ENCODE peak calls at places on chromosome 6, in nine cellular contexts. B is left lung, O is RWPE1, A is dorsolateral prefrontal cortex, V is fibroblast of the aortic adventitia, F is activated B cell treated with CpG ODN at 0.5 μM for 24 hours, P is psoas muscle, Y is retinal pigment epithelial cell, D is esophagus muscularis mucosa. Q is an unnamed sample.

GRCh38 chr6:148064406-148065134 is 278.1 kb upstream of the SASH1 start:
- DNase-seq in B (peak), O (no peak), A (no peak), V (peak), F (no peak), P (no peak), Y (no peak), D (no peak), Q (peak)

GRCh38 chr6:128118401-128118800 is 217.5 kb upstream of the THEMIS start:
- DNase-seq in B (no peak), O (no peak), A (no peak), V (peak), F (no peak), P (no peak), Y (no peak), D (no peak), Q (no peak)

GRCh38 chr6:7042056-7042653 is 65.6 kb upstream of the RREB1 start:
- DNase-seq in B (peak), O (no peak), A (no peak), V (no peak), F (no peak), P (no peak), Y (no peak), D (no peak), Q (peak)

GRCh38 chr6:149014631-149015171 is 267.9 kb downstream of the UST start:
- DNase-seq in B (no peak), O (no peak), A (no peak), V (no peak), F (no peak), P (no peak), Y (no peak), D (no peak), Q (peak)

GRCh38 chr6:73062837-73063236 is 162.5 kb downstream of the KHDC1L start:
- DNase-seq in B (no peak), O (no peak), A (no peak), V (peak), F (no peak), P (no peak), Y (peak), D (no peak), Q (no peak)

GRCh38 chr6:140051521-140052455 is 677.3 kb upstream of the CITED2 start:
- DNase-seq in B (no peak), O (peak), A (no peak), V (peak), F (no peak), P (no peak), Y (peak), D (no peak), Q (peak)

GRCh38 chr6:29723666-29724588 is 693 bp downstream of the HLA-F start:
- DNase-seq in B (peak), O (peak), A (no peak), V (no peak), F (peak), P (peak), Y (no peak), D (no peak), Q (no peak)

GRCh38 chr6:53159558-53159957 is 10.9 kb upstream of the GCM1 start:
- DNase-seq in B (no peak), O (peak), A (no peak), V (no peak), F (no peak), P (no peak), Y (no peak), D (no peak), Q (no peak)

GRCh38 chr6:31620586-31621319 is at the start of gene PRRC2A:
- DNase-seq in B (peak), O (peak), A (peak), V (peak), F (no peak), P (no peak), Y (no peak), D (peak), Q (peak)

GRCh38 chr6:35735452-35735851 is 1.4 kb upstream of the ARMC12 start:
- DNase-seq in B (no peak), O (no peak), A (no peak), V (no peak), F (no peak), P (no peak), Y (no peak), D (no peak), Q (no peak)

GRCh38 chr6:32370510-32370909 is 1.2 kb downstream of the TSBP1 start:
- DNase-seq in B (no peak), O (no peak), A (no peak), V (no peak), F (no peak), P (no peak), Y (no peak), D (no peak), Q (no peak)

GRCh38 chr6:168042426-168043192 is 36.4 kb downstream of the FRMD1 start:
- DNase-seq in B (no peak), O (no peak), A (no peak), V (no peak), F (no peak), P (no peak), Y (no peak), D (no peak), Q (no peak)

GRCh38 chr6:53168516-53169257 is 20.0 kb upstream of the GCM1 start:
- DNase-seq in B (no peak), O (peak), A (no peak), V (peak), F (no peak), P (no peak), Y (peak), D (no peak), Q (peak)

GRCh38 chr6:4910060-4910746 is 93.6 kb downstream of the RPP40 start:
- DNase-seq in B (no peak), O (no peak), A (no peak), V (no peak), F (no peak), P (no peak), Y (no peak), D (peak), Q (no peak)

GRCh38 chr6:112409311-112409710 is 62.2 kb downstream of the RFPL4B start:
- DNase-seq in B (no peak), O (no peak), A (no peak), V (no peak), F (no peak), P (no peak), Y (no peak), D (no peak), Q (peak)

GRCh38 chr6:111478749-111479148 is 4.3 kb downstream of the REV3L start:
- DNase-seq in B (no peak), O (peak), A (no peak), V (peak), F (no peak), P (no peak), Y (no peak), D (no peak), Q (peak)

GRCh38 chr6:138590796-138591709 is 91.8 kb upstream of the NHSL1 start:
- DNase-seq in B (no peak), O (peak), A (peak), V (peak), F (no peak), P (no peak), Y (no peak), D (no peak), Q (peak)

GRCh38 chr6:150228067-150228733 is 85.4 kb downstream of the PPP1R14C start:
- DNase-seq in B (no peak), O (no peak), A (no peak), V (no peak), F (no peak), P (no peak), Y (no peak), D (no peak), Q (no peak)

GRCh38 chr6:124970763-124971162 is 8.5 kb downstream of the RNF217 start:
- DNase-seq in B (no peak), O (no peak), A (no peak), V (no peak), F (no peak), P (no peak), Y (no peak), D (no peak), Q (no peak)

GRCh38 chr6:74752303-74752702 is 453.6 kb downstream of the COL12A1 start:
- DNase-seq in B (no peak), O (no peak), A (no peak), V (no peak), F (no peak), P (no peak), Y (no peak), D (no peak), Q (no peak)

GRCh38 chr6:74409447-74409846 is 713.4 kb downstream of the CD109 start:
- DNase-seq in B (no peak), O (peak), A (no peak), V (peak), F (no peak), P (no peak), Y (peak), D (no peak), Q (peak)

GRCh38 chr6:62338477-62338876 is 52.5 kb upstream of the KHDRBS2 start:
- DNase-seq in B (no peak), O (no peak), A (no peak), V (no peak), F (no peak), P (no peak), Y (no peak), D (no peak), Q (no peak)

GRCh38 chr6:153790048-153790447 is 249.0 kb upstream of the OPRM1 start:
- DNase-seq in B (peak), O (peak), A (no peak), V (peak), F (no peak), P (no peak), Y (peak), D (no peak), Q (peak)

GRCh38 chr6:118558811-118559217 is 10.7 kb downstream of the PLN start:
- DNase-seq in B (no peak), O (no peak), A (no peak), V (no peak), F (no peak), P (no peak), Y (no peak), D (no peak), Q (peak)

GRCh38 chr6:35936960-35937359 is 16.1 kb upstream of the SRPK1 start:
- DNase-seq in B (no peak), O (no peak), A (no peak), V (no peak), F (no peak), P (no peak), Y (no peak), D (no peak), Q (no peak)

GRCh38 chr6:144104898-144105487 is 9.6 kb upstream of the SF3B5 start:
- DNase-seq in B (no peak), O (peak), A (no peak), V (peak), F (no peak), P (no peak), Y (peak), D (no peak), Q (peak)

GRCh38 chr6:27608916-27609883 is 136.3 kb upstream of the ZNF184 start:
- DNase-seq in B (no peak), O (no peak), A (no peak), V (peak), F (no peak), P (no peak), Y (no peak), D (no peak), Q (peak)

GRCh38 chr6:10962673-10963072 is 75.8 kb downstream of the SYCP2L start:
- DNase-seq in B (no peak), O (no peak), A (no peak), V (peak), F (no peak), P (no peak), Y (no peak), D (no peak), Q (peak)

GRCh38 chr6:81752084-81752968 is at the start of gene TENT5A:
- DNase-seq in B (peak), O (peak), A (peak), V (peak), F (peak), P (peak), Y (peak), D (peak), Q (peak)

GRCh38 chr6:144063246-144063743 is 32.1 kb downstream of the SF3B5 start:
- DNase-seq in B (no peak), O (no peak), A (no peak), V (no peak), F (no peak), P (no peak), Y (no peak), D (no peak), Q (no peak)

GRCh38 chr6:57423468-57423867 is 106.0 kb downstream of the PRIM2 start:
- DNase-seq in B (no peak), O (no peak), A (no peak), V (no peak), F (no peak), P (no peak), Y (peak), D (no peak), Q (no peak)

GRCh38 chr6:44512868-44513641 is 125.5 kb downstream of the CDC5L start:
- DNase-seq in B (no peak), O (no peak), A (no peak), V (peak), F (no peak), P (no peak), Y (no peak), D (no peak), Q (no peak)

GRCh38 chr6:74964871-74965441 is 240.9 kb downstream of the COL12A1 start:
- DNase-seq in B (no peak), O (no peak), A (no peak), V (no peak), F (no peak), P (no peak), Y (no peak), D (no peak), Q (no peak)

GRCh38 chr6:170267688-170268087 is 23.2 kb downstream of the DLL1 start:
- DNase-seq in B (peak), O (no peak), A (no peak), V (no peak), F (no peak), P (no peak), Y (no peak), D (no peak), Q (no peak)

GRCh38 chr6:2890981-2891767 is 11.9 kb downstream of the SERPINB9 start:
- DNase-seq in B (no peak), O (no peak), A (no peak), V (no peak), F (no peak), P (no peak), Y (no peak), D (peak), Q (no peak)

GRCh38 chr6:79874531-79875132 is 72.7 kb downstream of the ELOVL4 start:
- DNase-seq in B (no peak), O (no peak), A (no peak), V (no peak), F (no peak), P (no peak), Y (no peak), D (no peak), Q (no peak)

GRCh38 chr6:26743157-26743821 is 83.7 kb upstream of the ZNF322 start:
- DNase-seq in B (no peak), O (peak), A (no peak), V (peak), F (no peak), P (no peak), Y (no peak), D (peak), Q (peak)

GRCh38 chr6:9986273-9986672 is 428.6 kb downstream of the TFAP2A start:
- DNase-seq in B (no peak), O (no peak), A (no peak), V (no peak), F (no peak), P (no peak), Y (no peak), D (no peak), Q (no peak)

GRCh38 chr6:90496617-90497016 is 90.3 kb downstream of the MAP3K7 start:
- DNase-seq in B (peak), O (no peak), A (no peak), V (no peak), F (no peak), P (no peak), Y (no peak), D (no peak), Q (no peak)

GRCh38 chr6:90500458-90500857 is 86.4 kb downstream of the MAP3K7 start:
- DNase-seq in B (no peak), O (no peak), A (no peak), V (no peak), F (no peak), P (no peak), Y (peak), D (no peak), Q (no peak)

GRCh38 chr6:90496191-90496590 is 90.7 kb downstream of the MAP3K7 start:
- DNase-seq in B (no peak), O (no peak), A (no peak), V (no peak), F (no peak), P (no peak), Y (no peak), D (no peak), Q (no peak)

GRCh38 chr6:90495216-90495817 is 91.6 kb downstream of the MAP3K7 start:
- DNase-seq in B (peak), O (no peak), A (no peak), V (no peak), F (no peak), P (no peak), Y (no peak), D (no peak), Q (no peak)

DNA sequence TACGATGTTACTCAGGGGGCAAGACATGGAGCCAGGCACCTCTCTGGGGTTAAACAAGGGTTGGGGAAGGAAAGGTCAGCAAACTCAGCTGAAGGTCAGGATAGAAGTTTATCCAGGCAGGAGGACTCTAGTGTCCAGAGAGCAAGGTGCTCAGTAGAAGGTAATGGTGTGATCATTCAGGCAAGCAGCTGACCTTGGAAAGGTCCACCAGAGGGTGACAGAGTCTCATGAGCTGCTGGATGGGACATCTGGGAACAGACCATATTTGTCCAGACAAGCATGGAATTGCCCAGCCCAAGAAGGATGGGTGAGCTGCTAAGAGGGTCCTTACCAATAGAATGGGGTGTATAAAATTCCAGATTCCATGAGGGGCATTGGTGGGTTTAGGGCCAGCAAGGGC is 89.5 kb downstream of the MAP3K7 start:
- DNase-seq in B (no peak), O (no peak), A (no peak), V (no peak), F (no peak), P (no peak), Y (no peak), D (no peak), Q (no peak)
- TF ChIP-seq CTCF in B (no peak), O (no peak), A (peak), V (no peak), F (no peak), P (no peak), Y (no peak), D (no peak), Q (no peak)

GRCh38 chr6:50815436-50816114 is 3.1 kb upstream of the TFAP2B start:
- DNase-seq in B (no peak), O (peak), A (no peak), V (peak), F (no peak), P (no peak), Y (peak), D (no peak), Q (peak)
- TF ChIP-seq CTCF in B (no peak), O (no peak), A (no peak), V (peak), F (no peak), P (no peak), Y (peak), D (no peak), Q (peak)

GRCh38 chr6:1312444-1313363 is 806 bp downstream of the FOXQ1 start:
- DNase-seq in B (peak), O (no peak), A (no peak), V (no peak), F (peak), P (no peak), Y (no peak), D (no peak), Q (no peak)

GRCh38 chr6:1314617-1315016 is 2.7 kb downstream of the FOXQ1 start:
- DNase-seq in B (no peak), O (no peak), A (no peak), V (no peak), F (no peak), P (no peak), Y (no peak), D (no peak), Q (no peak)

GRCh38 chr6:1313364-1313754 is 1.5 kb downstream of the FOXQ1 start:
- DNase-seq in B (no peak), O (no peak), A (no peak), V (no peak), F (no peak), P (no peak), Y (no peak), D (no peak), Q (no peak)

GRCh38 chr6:1315201-1315559 is 3.3 kb downstream of the FOXQ1 start:
- DNase-seq in B (no peak), O (no peak), A (no peak), V (no peak), F (no peak), P (no peak), Y (no peak), D (no peak), Q (no peak)

DNA sequence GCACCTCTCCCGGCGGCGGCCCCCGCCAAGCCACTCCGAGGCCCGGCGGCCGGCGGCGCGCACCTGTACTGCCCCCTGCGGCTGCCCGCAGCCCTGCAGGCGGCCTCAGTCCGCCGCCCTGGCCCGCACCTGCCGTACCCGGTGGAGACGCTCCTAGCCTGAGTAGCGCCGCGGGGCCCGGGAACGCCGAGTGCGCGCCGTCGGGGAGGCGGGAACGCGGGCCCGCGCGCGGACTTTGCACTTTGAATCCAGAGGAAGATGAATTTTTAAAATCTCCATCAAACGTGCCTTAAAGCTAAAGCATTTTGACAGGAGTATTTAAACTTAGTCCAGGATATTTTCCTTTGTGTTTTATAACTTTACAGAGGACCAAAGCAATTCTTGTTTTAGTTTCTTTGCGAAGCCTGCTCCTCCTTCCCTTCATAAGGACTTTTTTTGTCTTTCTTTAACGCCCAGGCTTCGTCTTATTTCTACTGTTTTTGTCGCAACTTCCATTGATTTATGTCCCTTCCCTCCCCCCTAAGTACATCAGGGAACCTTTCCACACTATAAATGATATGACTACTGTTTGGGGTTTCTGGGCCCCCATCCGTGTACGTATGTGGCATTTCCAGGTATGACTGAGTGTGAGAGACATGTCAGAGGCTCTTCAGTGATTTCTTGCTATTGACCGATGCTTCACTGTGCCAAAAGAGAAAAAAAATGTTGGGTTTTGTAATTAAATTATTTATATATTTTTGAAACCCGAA is 2.0 kb downstream of the FOXQ1 start:
- DNase-seq in B (peak), O (peak), A (no peak), V (no peak), F (no peak), P (no peak), Y (no peak), D (no peak), Q (no peak)
- TF ChIP-seq CTCF in B (peak), O (peak), A (peak), V (peak), F (no peak), P (peak), Y (peak), D (peak), Q (peak)

GRCh38 chr6:70779934-70780333 is 112.3 kb downstream of the SMAP1 start:
- DNase-seq in B (no peak), O (no peak), A (no peak), V (no peak), F (no peak), P (no peak), Y (no peak), D (no peak), Q (no peak)
- TF ChIP-seq CTCF in B (no peak), O (no peak), A (no peak), V (no peak), F (no peak), P (no peak), Y (no peak), D (no peak), Q (no peak)

GRCh38 chr6:43308101-43308989 is at the start of gene CRIP3:
- DNase-seq in B (peak), O (no peak), A (no peak), V (peak), F (peak), P (peak), Y (no peak), D (no peak), Q (peak)
- TF ChIP-seq CTCF in B (no peak), O (no peak), A (no peak), V (peak), F (no peak), P (no peak), Y (peak), D (no peak), Q (peak)